ENCODE peak calls at places on chromosomes 13 and 19, in six cellular contexts. P, T, Q, R, X and H are unnamed samples.

GRCh38 chr13:104936304-104936703 is 1599.2 kb downstream of the EFNB2 start:
- DNase-seq in P (no peak), T (no peak), Q (no peak), R (no peak), X (no peak), H (no peak)

GRCh38 chr13:110262944-110263343 is 44.0 kb downstream of the COL4A1 start:
- DNase-seq in P (no peak), T (no peak), Q (no peak), R (no peak), X (no peak), H (no peak)

GRCh38 chr13:59701261-59701660 is 462.5 kb downstream of the DIAPH3 start:
- DNase-seq in P (no peak), T (no peak), Q (no peak), R (no peak), X (no peak), H (no peak)

GRCh38 chr13:70107498-70108271 is at the start of gene ATXN8OS:
- DNase-seq in P (no peak), T (peak; percentile 42), Q (no peak), R (no peak), X (peak; percentile 61), H (peak; percentile 4)

GRCh38 chr13:98507060-98507797 is 69.7 kb downstream of the STK24 start:
- DNase-seq in P (peak; percentile 9), T (peak; percentile 79), Q (peak; percentile 72), R (peak; percentile 80), X (peak; percentile 79), H (no peak)

GRCh38 chr19:46898731-46899130 is 37.9 kb downstream of the ARHGAP35 start:
- DNase-seq in P (no peak), T (no peak), Q (peak; percentile 25), R (peak; percentile 91), X (no peak), H (peak; percentile 79)

GRCh38 chr13:39656325-39656677 is 839 bp downstream of the COG6 start:
- DNase-seq in P (no peak), T (no peak), Q (no peak), R (peak; percentile 6), X (peak; percentile 4), H (peak; percentile 23)

GRCh38 chr13:106143392-106143791 is 392.1 kb downstream of the EFNB2 start:
- DNase-seq in P (peak; percentile 65), T (no peak), Q (no peak), R (peak; percentile 55), X (no peak), H (no peak)

GRCh38 chr13:40402931-40403412 is 263.5 kb downstream of the FOXO1 start:
- DNase-seq in P (peak; percentile 59), T (no peak), Q (peak; percentile 42), R (peak; percentile 86), X (no peak), H (no peak)

GRCh38 chr13:99949657-99950413 is 21.7 kb downstream of the ZIC5 start:
- DNase-seq in P (no peak), T (no peak), Q (no peak), R (no peak), X (no peak), H (no peak)

GRCh38 chr13:74443623-74444022 is 309.4 kb upstream of the KLF12 start:
- DNase-seq in P (peak; percentile 84), T (no peak), Q (no peak), R (peak; percentile 87), X (no peak), H (peak; percentile 79)

GRCh38 chr19:51031220-51031879 is 3.5 kb downstream of the KLK12 start:
- DNase-seq in P (no peak), T (no peak), Q (no peak), R (no peak), X (no peak), H (no peak)

GRCh38 chr19:46000497-46001246 is 5.4 kb downstream of the CCDC61 start:
- DNase-seq in P (no peak), T (peak; percentile 63), Q (no peak), R (no peak), X (peak; percentile 79), H (no peak)

GRCh38 chr19:51971624-51972023 is 15.0 kb downstream of the ZNF350 start:
- DNase-seq in P (no peak), T (no peak), Q (no peak), R (peak; percentile 24), X (peak; percentile 9), H (peak; percentile 24)

GRCh38 chr13:35940734-35941133 is 190.4 kb downstream of the DCLK1 start:
- DNase-seq in P (no peak), T (no peak), Q (no peak), R (no peak), X (no peak), H (no peak)

GRCh38 chr13:114082849-114083645 is 49.4 kb downstream of the RASA3 start:
- DNase-seq in P (no peak), T (no peak), Q (no peak), R (peak; percentile 67), X (no peak), H (no peak)

GRCh38 chr13:110521296-110521680 is 40.2 kb downstream of the RAB20 start:
- DNase-seq in P (no peak), T (no peak), Q (no peak), R (no peak), X (no peak), H (no peak)

GRCh38 chr13:109922518-109922917 is 136.1 kb upstream of the IRS2 start:
- DNase-seq in P (peak; percentile 52), T (no peak), Q (no peak), R (no peak), X (no peak), H (peak; percentile 43)

GRCh38 chr13:112131740-112132113 is 64.8 kb downstream of the SOX1 start:
- DNase-seq in P (no peak), T (no peak), Q (no peak), R (no peak), X (no peak), H (no peak)

GRCh38 chr13:109669234-109669612 is 117.2 kb downstream of the IRS2 start:
- DNase-seq in P (no peak), T (no peak), Q (no peak), R (no peak), X (peak; percentile 34), H (no peak)

GRCh38 chr13:93418398-93418797 is 191.8 kb downstream of the GPC6 start:
- DNase-seq in P (no peak), T (no peak), Q (no peak), R (no peak), X (no peak), H (no peak)

GRCh38 chr13:109323338-109323737 is 463.0 kb downstream of the IRS2 start:
- DNase-seq in P (no peak), T (no peak), Q (no peak), R (no peak), X (no peak), H (no peak)

GRCh38 chr13:19864018-19864338 is 529 bp upstream of the ZMYM5 start:
- DNase-seq in P (no peak), T (peak; percentile 91), Q (peak; percentile 86), R (peak; percentile 71), X (no peak), H (no peak)

GRCh38 chr19:38395381-38396127 is 7.1 kb downstream of the SPRED3 start:
- DNase-seq in P (no peak), T (no peak), Q (no peak), R (no peak), X (peak; percentile 1), H (no peak)

GRCh38 chr13:101398920-101399319 is 17.4 kb downstream of the NALCN start:
- DNase-seq in P (peak; percentile 25), T (no peak), Q (no peak), R (peak; percentile 94), X (no peak), H (peak; percentile 75)

GRCh38 chr13:66154981-66155380 is 1075.2 kb downstream of the PCDH9 start:
- DNase-seq in P (no peak), T (no peak), Q (no peak), R (peak; percentile 3), X (no peak), H (no peak)

GRCh38 chr13:79090552-79091159 is 315.4 kb downstream of the RBM26 start:
- DNase-seq in P (no peak), T (no peak), Q (no peak), R (no peak), X (no peak), H (peak; percentile 51)

GRCh38 chr19:10292206-10292788 is 2.5 kb downstream of the ICAM5 start:
- DNase-seq in P (peak; percentile 83), T (peak; percentile 92), Q (peak; percentile 66), R (no peak), X (peak; percentile 93), H (peak; percentile 36)

GRCh38 chr19:10290439-10290875 is 705 bp downstream of the ICAM5 start:
- DNase-seq in P (peak; percentile 34), T (no peak), Q (no peak), R (no peak), X (peak; percentile 40), H (no peak)

GRCh38 chr19:10289836-10290438 is at the start of gene ICAM5:
- DNase-seq in P (peak; percentile 28), T (no peak), Q (no peak), R (no peak), X (no peak), H (no peak)

GRCh38 chr19:10291554-10292205 is 1.9 kb downstream of the ICAM5 start:
- DNase-seq in P (no peak), T (no peak), Q (no peak), R (no peak), X (no peak), H (peak; percentile 42)

GRCh38 chr19:10290876-10291553 is 1.3 kb downstream of the ICAM5 start:
- DNase-seq in P (peak; percentile 56), T (peak; percentile 85), Q (peak; percentile 42), R (no peak), X (peak; percentile 65), H (peak; percentile 50)
- H3K4me1 ChIP-seq in P (peaks cover 29% of the 10 kb centered on the region), T (peaks cover 94% of the 10 kb centered on the region), Q (peaks cover 21% of the 10 kb centered on the region), R (peaks cover 37% of the 10 kb centered on the region), X (peaks cover 14% of the 10 kb centered on the region), H (peaks cover 43% of the 10 kb centered on the region)

GRCh38 chr19:42023121-42023942 is 29.3 kb upstream of the ATP1A3 start:
- DNase-seq in P (peak; percentile 23), T (peak; percentile 41), Q (no peak), R (no peak), X (peak; percentile 55), H (no peak)

GRCh38 chr19:42022616-42023015 is 28.6 kb upstream of the ATP1A3 start:
- DNase-seq in P (no peak), T (peak; percentile 48), Q (no peak), R (no peak), X (no peak), H (no peak)

GRCh38 chr19:42018503-42019193 is 24.6 kb upstream of the ATP1A3 start:
- DNase-seq in P (peak; percentile 23), T (peak; percentile 21), Q (no peak), R (peak; percentile 10), X (no peak), H (no peak)

GRCh38 chr19:42023943-42024260 is 29.9 kb upstream of the ATP1A3 start:
- DNase-seq in P (no peak), T (peak; percentile 26), Q (no peak), R (no peak), X (no peak), H (no peak)

GRCh38 chr19:42021185-42021584 is 27.2 kb upstream of the ATP1A3 start:
- DNase-seq in P (no peak), T (no peak), Q (no peak), R (no peak), X (no peak), H (no peak)
- H3K4me1 ChIP-seq in P (peaks cover 14% of the 10 kb centered on the region), T (no peaks in the 10 kb centered on the region), Q (no peaks in the 10 kb centered on the region), R (peaks cover 12% of the 10 kb centered on the region), X (no peaks in the 10 kb centered on the region), H (no peaks in the 10 kb centered on the region)

GRCh38 chr19:17149393-17150135 is 65.6 kb upstream of the USE1 start:
- DNase-seq in P (no peak), T (no peak), Q (no peak), R (no peak), X (no peak), H (no peak)
- H3K4me1 ChIP-seq in P (no peaks in the 10 kb centered on the region), T (no peaks in the 10 kb centered on the region), Q (no peaks in the 10 kb centered on the region), R (peaks cover 5% of the 10 kb centered on the region), X (no peaks in the 10 kb centered on the region), H (no peaks in the 10 kb centered on the region)

GRCh38 chr19:10189631-10190425 is 4.9 kb downstream of the DNMT1 start:
- DNase-seq in P (no peak), T (no peak), Q (no peak), R (no peak), X (no peak), H (no peak)
- H3K4me1 ChIP-seq in P (peaks cover 18% of the 10 kb centered on the region), T (peaks cover 29% of the 10 kb centered on the region), Q (peaks cover 4% of the 10 kb centered on the region), R (peaks cover 8% of the 10 kb centered on the region), X (peaks cover 3% of the 10 kb centered on the region), H (peaks cover 5% of the 10 kb centered on the region)